ENCODE peak calls at places on chromosome 11, in eight cellular contexts. One of them, this sample, is unnamed.

GRCh38 chr11:93031386-93031785 is 61.9 kb downstream of the MTNR1B start:
- DNase-seq in effector memory CD4-positive, alpha-beta T cell: no peak
- DNase-seq in HFF-Myc: no peak
- DNase-seq in HCT116: no peak
- DNase-seq in IMR-90: peak; percentile 82
- DNase-seq in activated T-cell treated with anti-CD3 and anti-CD28 coated beads, Interleukin-2, amount 50 U/mL, for 72 hours: no peak
- DNase-seq in NCI-H748 treated with DMSO at 0.1 percent for 48 hours: no peak
- DNase-seq in heart left ventricle: no peak
- DNase-seq in this sample: no peak

GRCh38 chr11:128898580-128899344 is 7.6 kb downstream of the KCNJ5 start:
- DNase-seq in effector memory CD4-positive, alpha-beta T cell: no peak
- DNase-seq in HFF-Myc: no peak
- DNase-seq in HCT116: no peak
- DNase-seq in IMR-90: peak; percentile 66
- DNase-seq in activated T-cell treated with anti-CD3 and anti-CD28 coated beads, Interleukin-2, amount 50 U/mL, for 72 hours: no peak
- DNase-seq in NCI-H748 treated with DMSO at 0.1 percent for 48 hours: no peak
- DNase-seq in heart left ventricle: no peak
- DNase-seq in this sample: no peak

GRCh38 chr11:75813622-75814039 is 1.4 kb upstream of the UVRAG start:
- DNase-seq in effector memory CD4-positive, alpha-beta T cell: no peak
- DNase-seq in HFF-Myc: no peak
- DNase-seq in HCT116: no peak
- DNase-seq in IMR-90: peak; percentile 20
- DNase-seq in activated T-cell treated with anti-CD3 and anti-CD28 coated beads, Interleukin-2, amount 50 U/mL, for 72 hours: no peak
- DNase-seq in NCI-H748 treated with DMSO at 0.1 percent for 48 hours: no peak
- DNase-seq in heart left ventricle: no peak
- DNase-seq in this sample: no peak

GRCh38 chr11:104073950-104074349 is 37.5 kb downstream of the DDI1 start:
- DNase-seq in effector memory CD4-positive, alpha-beta T cell: no peak
- DNase-seq in HFF-Myc: no peak
- DNase-seq in HCT116: no peak
- DNase-seq in IMR-90: peak; percentile 58
- DNase-seq in activated T-cell treated with anti-CD3 and anti-CD28 coated beads, Interleukin-2, amount 50 U/mL, for 72 hours: no peak
- DNase-seq in NCI-H748 treated with DMSO at 0.1 percent for 48 hours: no peak
- DNase-seq in heart left ventricle: no peak
- DNase-seq in this sample: no peak

GRCh38 chr11:87173185-87174039 is 135.7 kb downstream of the TMEM135 start:
- DNase-seq in effector memory CD4-positive, alpha-beta T cell: no peak
- DNase-seq in HFF-Myc: peak; percentile 72
- DNase-seq in HCT116: peak; percentile 56
- DNase-seq in IMR-90: peak; percentile 63
- DNase-seq in activated T-cell treated with anti-CD3 and anti-CD28 coated beads, Interleukin-2, amount 50 U/mL, for 72 hours: no peak
- DNase-seq in NCI-H748 treated with DMSO at 0.1 percent for 48 hours: no peak
- DNase-seq in heart left ventricle: no peak
- DNase-seq in this sample: no peak

GRCh38 chr11:116536416-116536815 is 236.4 kb downstream of the BUD13 start:
- DNase-seq in effector memory CD4-positive, alpha-beta T cell: no peak
- DNase-seq in HFF-Myc: no peak
- DNase-seq in HCT116: no peak
- DNase-seq in IMR-90: no peak
- DNase-seq in activated T-cell treated with anti-CD3 and anti-CD28 coated beads, Interleukin-2, amount 50 U/mL, for 72 hours: no peak
- DNase-seq in NCI-H748 treated with DMSO at 0.1 percent for 48 hours: no peak
- DNase-seq in heart left ventricle: no peak
- DNase-seq in this sample: peak; percentile 28

GRCh38 chr11:62018978-62019664 is 51.7 kb upstream of the FTH1 start:
- DNase-seq in effector memory CD4-positive, alpha-beta T cell: no peak
- DNase-seq in HFF-Myc: no peak
- DNase-seq in HCT116: no peak
- DNase-seq in IMR-90: no peak
- DNase-seq in activated T-cell treated with anti-CD3 and anti-CD28 coated beads, Interleukin-2, amount 50 U/mL, for 72 hours: no peak
- DNase-seq in NCI-H748 treated with DMSO at 0.1 percent for 48 hours: no peak
- DNase-seq in heart left ventricle: no peak
- DNase-seq in this sample: no peak

GRCh38 chr11:27401280-27401679 is 38.3 kb upstream of the CCDC34 start:
- DNase-seq in effector memory CD4-positive, alpha-beta T cell: no peak
- DNase-seq in HFF-Myc: no peak
- DNase-seq in HCT116: no peak
- DNase-seq in IMR-90: no peak
- DNase-seq in activated T-cell treated with anti-CD3 and anti-CD28 coated beads, Interleukin-2, amount 50 U/mL, for 72 hours: no peak
- DNase-seq in NCI-H748 treated with DMSO at 0.1 percent for 48 hours: no peak
- DNase-seq in heart left ventricle: no peak
- DNase-seq in this sample: no peak

GRCh38 chr11:38648597-38648996 is 2050.6 kb upstream of the RAG2 start:
- DNase-seq in effector memory CD4-positive, alpha-beta T cell: no peak
- DNase-seq in HFF-Myc: no peak
- DNase-seq in HCT116: no peak
- DNase-seq in IMR-90: no peak
- DNase-seq in activated T-cell treated with anti-CD3 and anti-CD28 coated beads, Interleukin-2, amount 50 U/mL, for 72 hours: no peak
- DNase-seq in NCI-H748 treated with DMSO at 0.1 percent for 48 hours: no peak
- DNase-seq in heart left ventricle: no peak
- DNase-seq in this sample: no peak